ENCODE peak calls at places on chromosomes 12 and 14, in ten cellular contexts. W is stomach, R is ovary, A is A549, P is HepG2, F is transverse colon, S is sigmoid colon, Z is esophagus muscularis mucosa, I is suprapubic skin, L is H1. K is an unnamed sample.
A peak's percentile ranks its signal among the peaks of the same experiment; 100 is the strongest.

GRCh38 chr12:113934946-113935345 is 31.2 kb downstream of the RBM19 start:
- DNase-seq in W (no peak), R (no peak), A (no peak), P (no peak), F (no peak), S (no peak), Z (no peak), I (no peak), L (no peak), K (no peak)

GRCh38 chr12:131104464-131105350 is 151.0 kb downstream of the ADGRD1 start:
- DNase-seq in W (peak; percentile 87), R (peak; percentile 89), A (peak; percentile 82), P (peak; percentile 50), F (peak; percentile 87), S (peak; percentile 91), Z (no peak), I (peak; percentile 92), L (peak; percentile 96), K (peak; percentile 89)

GRCh38 chr14:34629657-34630529 is at the start of gene SNX6:
- DNase-seq in W (peak; percentile 85), R (peak; percentile 83), A (peak; percentile 78), P (peak; percentile 78), F (peak; percentile 85), S (peak; percentile 92), Z (peak; percentile 93), I (peak; percentile 90), L (peak; percentile 84), K (peak; percentile 67)

GRCh38 chr14:73428354-73428824 is 30.0 kb downstream of the NUMB start:
- DNase-seq in W (peak; percentile 32), R (no peak), A (peak; percentile 76), P (peak; percentile 72), F (no peak), S (no peak), Z (no peak), I (no peak), L (no peak), K (no peak)

GRCh38 chr12:113757223-113758002 is 208.7 kb downstream of the RBM19 start:
- DNase-seq in W (no peak), R (no peak), A (no peak), P (no peak), F (no peak), S (no peak), Z (no peak), I (no peak), L (no peak), K (no peak)

GRCh38 chr12:19652391-19652790 is 213.1 kb downstream of the AEBP2 start:
- DNase-seq in W (no peak), R (no peak), A (no peak), P (no peak), F (no peak), S (no peak), Z (no peak), I (no peak), L (no peak), K (no peak)

GRCh38 chr14:91258021-91258618 is 13.6 kb upstream of the GPR68 start:
- DNase-seq in W (no peak), R (no peak), A (peak; percentile 20), P (no peak), F (peak; percentile 36), S (peak; percentile 91), Z (no peak), I (no peak), L (no peak), K (no peak)

GRCh38 chr12:24134092-24134491 is 184.6 kb upstream of the SOX5 start:
- DNase-seq in W (no peak), R (no peak), A (no peak), P (no peak), F (no peak), S (no peak), Z (no peak), I (no peak), L (no peak), K (no peak)

GRCh38 chr12:6276247-6276887 is 34.1 kb upstream of the PLEKHG6 start:
- DNase-seq in W (no peak), R (no peak), A (no peak), P (no peak), F (no peak), S (peak; percentile 18), Z (no peak), I (no peak), L (no peak), K (no peak)

GRCh38 chr14:61586539-61587396 is 108.5 kb upstream of the HIF1A start:
- DNase-seq in W (no peak), R (no peak), A (no peak), P (no peak), F (no peak), S (no peak), Z (peak; percentile 37), I (no peak), L (peak; percentile 13), K (no peak)

GRCh38 chr14:106681161-106681955 is 1155.0 kb downstream of the TMEM121 start:
- DNase-seq in W (no peak), R (no peak), A (no peak), P (no peak), F (no peak), S (no peak), Z (peak; percentile 45), I (no peak), L (no peak), K (no peak)

GRCh38 chr14:92945544-92945943 is 22.6 kb downstream of the CHGA start:
- DNase-seq in W (no peak), R (no peak), A (no peak), P (no peak), F (no peak), S (no peak), Z (no peak), I (no peak), L (no peak), K (no peak)

GRCh38 chr14:52043690-52044089 is 25.2 kb downstream of the NID2 start:
- DNase-seq in W (peak; percentile 36), R (peak; percentile 40), A (peak; percentile 60), P (peak; percentile 21), F (peak; percentile 49), S (no peak), Z (peak; percentile 89), I (no peak), L (peak; percentile 72), K (no peak)

GRCh38 chr12:93415723-93416464 is 25.9 kb downstream of the UBE2N start:
- DNase-seq in W (no peak), R (no peak), A (no peak), P (no peak), F (no peak), S (no peak), Z (no peak), I (no peak), L (no peak), K (no peak)
- TF ChIP-seq EP300 in W (no peak), R (no peak), A (no peak), P (no peak), F (no peak), S (no peak), Z (no peak), I (no peak), L (no peak), K (no peak)

GRCh38 chr14:26636571-26636970 is 38.7 kb upstream of the NOVA1 start:
- DNase-seq in W (no peak), R (no peak), A (no peak), P (no peak), F (no peak), S (no peak), Z (no peak), I (no peak), L (no peak), K (no peak)
- H3K27ac ChIP-seq in W (no peak overlapping the region), R (no peak overlapping the region), A (no peak overlapping the region), P (no peak overlapping the region), F (no peak overlapping the region), S (no peak overlapping the region), Z (no peak overlapping the region), I (no peak overlapping the region), L (no peak overlapping the region), K (peak overlapping the region; percentile 16)

DNA sequence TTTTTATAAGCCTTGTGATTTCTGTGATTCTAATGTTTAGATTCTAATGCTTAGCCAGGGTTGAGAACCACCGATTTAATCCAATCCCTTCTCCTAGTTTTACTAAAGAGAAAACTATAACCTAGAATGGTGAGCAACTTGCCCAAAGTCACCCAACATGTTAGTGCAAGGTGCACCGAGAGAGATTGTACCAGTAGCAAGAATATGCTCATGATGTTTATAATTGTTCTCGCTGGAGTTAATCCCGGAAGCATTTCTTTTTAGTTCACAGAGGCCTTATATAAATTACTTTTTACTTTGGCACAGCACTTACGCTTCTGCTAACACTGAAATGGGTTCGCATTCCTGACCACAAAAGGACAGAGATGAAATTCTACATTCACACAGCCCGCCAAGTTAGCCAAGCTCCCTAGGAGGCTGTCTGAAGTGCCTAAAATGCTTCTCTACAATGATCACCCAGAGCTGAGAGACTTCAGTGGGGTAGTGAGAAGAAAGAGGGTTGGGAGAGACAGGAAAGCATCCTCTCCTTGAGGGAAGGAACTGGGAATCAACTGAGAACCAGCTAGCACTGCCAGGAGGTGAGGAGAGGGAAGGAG is 579 bp upstream of the BLOC1S1 start:
- DNase-seq in W (no peak), R (no peak), A (no peak), P (no peak), F (no peak), S (peak; percentile 75), Z (no peak), I (no peak), L (no peak), K (no peak)
- H3K4me1 ChIP-seq in W (peaks cover 60% of the 10 kb centered on the region), R (peaks cover 12% of the 10 kb centered on the region), A (peaks cover 40% of the 10 kb centered on the region), P (peaks cover 47% of the 10 kb centered on the region), F (peaks cover 41% of the 10 kb centered on the region), S (peaks cover 87% of the 10 kb centered on the region), Z (peaks cover 62% of the 10 kb centered on the region), I (peaks cover 64% of the 10 kb centered on the region), L (peaks cover 19% of the 10 kb centered on the region), K (peaks cover 90% of the 10 kb centered on the region)

GRCh38 chr12:1594295-1595025 is at the start of gene FBXL14:
- DNase-seq in W (peak; percentile 90), R (peak; percentile 92), A (peak; percentile 87), P (peak; percentile 74), F (peak; percentile 92), S (peak; percentile 95), Z (peak; percentile 95), I (peak; percentile 92), L (peak; percentile 92), K (peak; percentile 87)

GRCh38 chr12:1593232-1594044 is 943 bp downstream of the FBXL14 start:
- DNase-seq in W (peak; percentile 68), R (no peak), A (peak; percentile 55), P (no peak), F (peak; percentile 74), S (peak; percentile 78), Z (no peak), I (no peak), L (peak; percentile 75), K (no peak)

GRCh38 chr12:1594045-1594294 is 411 bp downstream of the FBXL14 start:
- DNase-seq in W (peak; percentile 73), R (peak; percentile 65), A (peak; percentile 67), P (no peak), F (peak; percentile 76), S (peak; percentile 79), Z (no peak), I (no peak), L (no peak), K (no peak)

GRCh38 chr12:1595690-1596347 is 1.4 kb upstream of the FBXL14 start:
- DNase-seq in W (no peak), R (no peak), A (no peak), P (no peak), F (peak; percentile 33), S (no peak), Z (no peak), I (no peak), L (no peak), K (no peak)

GRCh38 chr12:1595026-1595561 is 713 bp upstream of the FBXL14 start:
- DNase-seq in W (no peak), R (no peak), A (no peak), P (no peak), F (peak; percentile 37), S (peak; percentile 76), Z (no peak), I (no peak), L (no peak), K (no peak)
- TF ChIP-seq EP300 in W (no peak), R (no peak), A (no peak), P (no peak), F (no peak), S (no peak), Z (no peak), I (no peak), L (no peak), K (peak; percentile 82)

GRCh38 chr14:102516531-102517411 is 7.2 kb upstream of the ANKRD9 start:
- DNase-seq in W (peak; percentile 68), R (peak; percentile 62), A (peak; percentile 58), P (peak; percentile 44), F (peak; percentile 76), S (peak; percentile 78), Z (no peak), I (no peak), L (peak; percentile 95), K (no peak)
- H3K27ac ChIP-seq in W (peak overlapping the region; percentile 74), R (peak overlapping the region; percentile 33), A (peak overlapping the region; percentile 91), P (no peak overlapping the region), F (peak overlapping the region; percentile 79), S (peak overlapping the region; percentile 76), Z (peak overlapping the region; percentile 67), I (peak overlapping the region; percentile 78), L (no peak overlapping the region), K (peak overlapping the region; percentile 21)